ENCODE peak calls at places on chromosome 9, in seven cellular contexts. Z is heart right ventricle, N is heart left ventricle, Y is AG04450, S is psoas muscle, Q is keratinocyte, W is astrocyte. K is an unnamed sample.
A peak's percentile ranks its signal among the peaks of the same experiment; 100 is the strongest.

GRCh38 chr9:69672828-69673640 is 863 bp upstream of the APBA1 start:
- DNase-seq in S (peak; percentile 84), N (peak; percentile 85), Z (peak; percentile 87), W (peak; percentile 76), Y (peak; percentile 72), Q (peak; percentile 15), K (no peak)

GRCh38 chr9:132877447-132877817 is 652 bp downstream of the AK8 start:
- DNase-seq in S (no peak), N (no peak), Q (no peak), Y (no peak), Z (no peak), W (no peak), K (no peak)

GRCh38 chr9:125989524-125990180 is 242.5 kb downstream of the PBX3 start:
- DNase-seq in Y (no peak), S (no peak), Z (no peak), Q (no peak), N (no peak), W (no peak), K (no peak)

GRCh38 chr9:134639994-134640393 is 1.6 kb upstream of the COL5A1 start:
- DNase-seq in W (no peak), Z (no peak), N (no peak), S (no peak), Q (no peak), Y (no peak), K (no peak)

GRCh38 chr9:95009459-95009858 is 283.0 kb downstream of the AOPEP start:
- DNase-seq in Q (no peak), W (peak; percentile 65), S (no peak), Y (no peak), N (peak; percentile 60), Z (no peak), K (no peak)

GRCh38 chr9:19184144-19184917 is 46.2 kb upstream of the DENND4C start:
- DNase-seq in Y (peak; percentile 48), W (peak; percentile 81), S (peak; percentile 72), N (peak; percentile 80), Q (no peak), Z (peak; percentile 50), K (peak; percentile 77)

GRCh38 chr9:120982851-120983250 is 56.3 kb upstream of the TRAF1 start:
- DNase-seq in Q (no peak), W (no peak), Z (no peak), Y (peak; percentile 30), N (no peak), S (no peak), K (no peak)

GRCh38 chr9:34405719-34406118 is 29.0 kb upstream of the MYORG start:
- DNase-seq in S (no peak), Y (peak; percentile 4), Q (no peak), W (peak; percentile 72), Z (no peak), N (no peak), K (no peak)

GRCh38 chr9:3262831-3263544 is 262.8 kb downstream of the RFX3 start:
- DNase-seq in W (no peak), Y (no peak), N (no peak), Z (no peak), Q (no peak), S (no peak), K (no peak)

GRCh38 chr9:71761938-71762353 is 6.4 kb downstream of the CEMIP2 start:
- DNase-seq in N (no peak), W (no peak), S (no peak), Y (no peak), Q (no peak), Z (no peak), K (no peak)

GRCh38 chr9:101931756-101932155 is 193.3 kb upstream of the GRIN3A start:
- DNase-seq in Y (no peak), Z (no peak), W (no peak), S (no peak), N (no peak), Q (no peak), K (no peak)

GRCh38 chr9:92035687-92036410 is 79.4 kb downstream of the SPTLC1 start:
- DNase-seq in N (peak; percentile 34), Q (no peak), S (no peak), Y (peak; percentile 87), W (no peak), Z (no peak), K (peak; percentile 53)

GRCh38 chr9:110191616-110192015 is 16.3 kb downstream of the C9orf152 start:
- DNase-seq in W (no peak), Z (no peak), S (no peak), N (no peak), Q (no peak), Y (no peak), K (no peak)

GRCh38 chr9:99253772-99254431 is 31.8 kb downstream of the SEC61B start:
- DNase-seq in S (peak; percentile 28), Y (no peak), W (peak; percentile 14), Z (no peak), N (no peak), Q (peak; percentile 45), K (no peak)

GRCh38 chr9:138098116-138098907 is 220.7 kb downstream of the CACNA1B start:
- DNase-seq in Z (no peak), N (peak; percentile 6), Y (no peak), Q (no peak), W (no peak), S (no peak), K (no peak)

GRCh38 chr9:79686381-79687130 is 114.8 kb downstream of the TLE4 start:
- DNase-seq in S (peak; percentile 23), Z (no peak), W (peak; percentile 99), Q (no peak), Y (peak; percentile 23), N (no peak), K (peak; percentile 43)

GRCh38 chr9:106818034-106818433 is 44.9 kb upstream of the ZNF462 start:
- DNase-seq in S (no peak), Y (no peak), W (no peak), Z (no peak), N (no peak), Q (no peak), K (no peak)

GRCh38 chr9:6681957-6682501 is 36.5 kb upstream of the GLDC start:
- DNase-seq in N (no peak), Y (no peak), Q (no peak), W (peak; percentile 14), S (no peak), Z (no peak), K (no peak)

GRCh38 chr9:33698267-33698666 is 97.1 kb upstream of the PRSS3 start:
- DNase-seq in S (no peak), Z (no peak), Q (no peak), N (no peak), W (no peak), Y (no peak), K (no peak)

GRCh38 chr9:27847818-27848217 is 274.5 kb upstream of the C9orf72 start:
- DNase-seq in Y (no peak), W (no peak), Z (no peak), Q (no peak), S (no peak), N (no peak), K (no peak)

GRCh38 chr9:136945333-136946227 is 537 bp downstream of the C8G start:
- DNase-seq in S (peak; percentile 21), W (no peak), N (no peak), Z (peak; percentile 39), Q (no peak), Y (no peak), K (no peak)
- H3K4me3 ChIP-seq in S (no peak overlapping the region), W (no peak overlapping the region), N (no peak overlapping the region), Z (no peak overlapping the region), Q (no peak overlapping the region), Y (no peak overlapping the region), K (no peak overlapping the region)

GRCh38 chr9:83065233-83065632 is 2.3 kb upstream of the RASEF start:
- DNase-seq in W (no peak), Y (no peak), S (no peak), Q (no peak), Z (no peak), N (no peak), K (no peak)

GRCh38 chr9:83068414-83068813 is 5.5 kb upstream of the RASEF start:
- DNase-seq in Q (no peak), Z (no peak), Y (no peak), W (peak; percentile 28), S (no peak), N (no peak), K (no peak)

GRCh38 chr9:83069651-83070050 is 6.7 kb upstream of the RASEF start:
- DNase-seq in W (no peak), N (no peak), Q (no peak), S (no peak), Y (no peak), Z (no peak), K (no peak)

GRCh38 chr9:83067579-83067978 is 4.6 kb upstream of the RASEF start:
- DNase-seq in S (no peak), N (no peak), Q (no peak), W (no peak), Z (no peak), Y (no peak), K (no peak)

GRCh38 chr9:83066771-83067170 is 3.8 kb upstream of the RASEF start:
- DNase-seq in S (no peak), Q (no peak), Y (peak; percentile 50), N (no peak), W (peak; percentile 98), Z (no peak), K (peak; percentile 71)
- H3K27me3 ChIP-seq in S (peaks cover 15% of the 10 kb centered on the region), Q (peaks cover 17% of the 10 kb centered on the region), Y (peaks cover 16% of the 10 kb centered on the region), N (peaks cover 34% of the 10 kb centered on the region), W (peaks cover 8% of the 10 kb centered on the region), Z (peaks cover 38% of the 10 kb centered on the region), K (peaks cover 8% of the 10 kb centered on the region)

DNA sequence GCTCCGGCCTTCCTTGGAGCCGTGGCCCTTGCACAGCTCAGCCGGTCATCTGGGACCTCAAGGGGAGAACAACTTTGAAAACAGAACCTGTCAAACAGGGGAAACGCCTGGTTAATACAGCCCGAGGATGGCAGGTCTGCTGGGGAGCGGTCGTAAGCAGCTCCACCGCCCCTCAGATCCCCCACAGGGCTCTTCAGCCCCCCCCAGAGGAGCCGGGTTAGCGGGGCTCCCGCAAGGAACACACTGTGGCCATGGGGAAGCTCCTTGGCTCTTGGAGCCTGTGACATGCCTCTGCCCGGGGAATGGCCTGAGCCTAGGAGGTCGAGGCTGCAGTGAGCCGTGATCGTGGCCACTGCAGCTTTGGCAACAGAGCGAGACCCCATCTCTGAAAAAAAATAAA is 6.8 kb downstream of the TMEM250 start:
- DNase-seq in Y (no peak), Q (no peak), S (no peak), Z (no peak), N (no peak), W (no peak), K (no peak)
- TF ChIP-seq CTCF in Y (no peak), Q (no peak), S (no peak), Z (no peak), N (no peak), W (no peak), K (no peak)

DNA sequence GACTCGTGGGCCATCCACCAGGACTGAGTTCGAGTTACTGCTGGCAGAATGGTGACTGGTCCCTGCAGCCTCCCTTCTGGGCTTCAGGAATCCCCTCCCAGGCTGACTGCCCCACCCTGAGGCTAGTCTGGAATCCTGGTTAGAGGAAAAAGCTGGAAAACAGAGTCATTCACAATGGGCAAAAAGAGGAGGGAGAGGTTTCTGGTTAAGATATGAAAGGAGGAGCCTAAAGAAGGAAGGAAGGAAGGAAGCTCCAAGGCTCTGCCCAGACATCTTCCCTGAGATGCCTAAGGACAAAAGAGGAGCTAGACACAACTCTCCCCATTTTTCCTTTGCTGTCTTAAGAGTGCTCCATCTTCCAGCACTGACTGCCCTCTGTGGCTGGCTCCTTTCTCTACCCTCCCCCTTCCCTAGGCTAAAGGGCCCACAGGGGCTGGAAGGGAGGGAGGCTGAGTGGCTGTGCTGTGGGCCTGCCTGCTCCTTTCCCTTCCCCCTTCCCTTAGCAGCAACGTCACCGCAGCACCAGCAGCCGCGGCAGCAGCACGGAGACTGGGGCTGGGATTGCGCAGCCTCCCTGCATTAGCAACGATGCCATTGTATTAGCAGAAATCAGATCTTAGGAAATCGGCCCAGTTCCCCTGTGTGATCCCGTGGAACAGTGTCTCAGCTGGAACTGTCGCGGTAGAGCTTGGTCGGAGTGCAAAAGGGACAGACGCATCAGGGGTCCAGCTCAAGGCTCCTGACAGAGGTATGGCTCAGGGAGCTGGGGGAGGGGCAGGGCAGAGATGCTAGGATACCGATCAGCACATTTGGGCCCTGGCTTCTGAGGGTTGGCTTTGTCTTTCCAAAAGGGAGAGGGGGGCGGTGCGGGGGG is 48.7 kb downstream of the RUSC2 start:
- DNase-seq in N (peak; percentile 80), S (peak; percentile 74), Y (no peak), W (peak; percentile 82), Q (no peak), Z (peak; percentile 76), K (peak; percentile 73)
- H3K4me3 ChIP-seq in N (peak overlapping the region; percentile 54), S (peak overlapping the region; percentile 48), Y (peak overlapping the region; percentile 77), W (peak overlapping the region; percentile 74), Q (no peak overlapping the region), Z (peak overlapping the region; percentile 11), K (peak overlapping the region; percentile 52)

K was measured in BJ.